ENCODE peak calls at places on chromosomes 12 and 14, in nine cellular contexts. F is H9; V is A549; M is ovary; Y is hepatocyte; C is pancreas; B is CD4-positive, alpha-beta T cell; H is stomach; Z is Peyer's patch. I is an unnamed sample. For H3K9me3, the result is how much of the 10 kb centered on the place peaks cover.

GRCh38 chr12:110224379-110225304 is 56.4 kb upstream of the ATP2A2 start:
- DNase-seq in F (no peak), V (peak), M (no peak), Y (peak), C (no peak), B (no peak), H (no peak), Z (no peak), I (no peak)

GRCh38 chr12:88752183-88752582 is 171.9 kb upstream of the KITLG start:
- DNase-seq in F (no peak), V (no peak), M (no peak), Y (peak), C (no peak), B (no peak), H (no peak), Z (no peak), I (no peak)

GRCh38 chr12:109295764-109296425 is 13.2 kb downstream of the FOXN4 start:
- DNase-seq in F (no peak), V (no peak), M (no peak), Y (no peak), C (no peak), B (no peak), H (no peak), Z (no peak), I (no peak)

GRCh38 chr12:87796961-87797516 is 232.2 kb downstream of the C12orf50 start:
- DNase-seq in F (no peak), V (no peak), M (no peak), Y (no peak), C (no peak), B (no peak), H (no peak), Z (no peak), I (no peak)

GRCh38 chr14:49408187-49408963 is 177.8 kb downstream of the RPS29 start:
- DNase-seq in F (no peak), V (no peak), M (no peak), Y (no peak), C (no peak), B (no peak), H (no peak), Z (no peak), I (no peak)

GRCh38 chr12:29241821-29242591 is 92.9 kb downstream of the FAR2 start:
- DNase-seq in F (no peak), V (no peak), M (no peak), Y (peak), C (no peak), B (no peak), H (peak), Z (no peak), I (peak)

GRCh38 chr12:53868516-53868986 is 70.1 kb upstream of the HOXC13 start:
- DNase-seq in F (no peak), V (peak), M (no peak), Y (peak), C (no peak), B (no peak), H (no peak), Z (no peak), I (no peak)

GRCh38 chr12:53328043-53328435 is 6.6 kb upstream of the AAAS start:
- DNase-seq in F (peak), V (no peak), M (no peak), Y (no peak), C (no peak), B (no peak), H (no peak), Z (no peak), I (no peak)

GRCh38 chr14:81384900-81385299 is 15.2 kb downstream of the STON2 start:
- DNase-seq in F (no peak), V (no peak), M (no peak), Y (no peak), C (no peak), B (no peak), H (no peak), Z (no peak), I (no peak)

GRCh38 chr12:120352117-120352516 is 16.8 kb downstream of the MSI1 start:
- DNase-seq in F (no peak), V (peak), M (no peak), Y (no peak), C (no peak), B (no peak), H (no peak), Z (no peak), I (no peak)

GRCh38 chr12:49674318-49674985 is 32.8 kb downstream of the FMNL3 start:
- DNase-seq in F (no peak), V (no peak), M (no peak), Y (no peak), C (no peak), B (no peak), H (no peak), Z (no peak), I (no peak)

GRCh38 chr12:6752181-6752930 is 585 bp downstream of the MLF2 start:
- DNase-seq in F (peak), V (peak), M (no peak), Y (peak), C (no peak), B (no peak), H (no peak), Z (peak), I (peak)

GRCh38 chr12:18749381-18749957 is 11.6 kb downstream of the CAPZA3 start:
- DNase-seq in F (no peak), V (no peak), M (no peak), Y (no peak), C (no peak), B (no peak), H (no peak), Z (no peak), I (no peak)

GRCh38 chr14:96940009-96940408 is 142.8 kb downstream of the VRK1 start:
- DNase-seq in F (no peak), V (no peak), M (no peak), Y (peak), C (no peak), B (no peak), H (no peak), Z (no peak), I (no peak)

GRCh38 chr12:75825686-75826085 is 205.9 kb downstream of the PHLDA1 start:
- DNase-seq in F (no peak), V (no peak), M (no peak), Y (no peak), C (no peak), B (no peak), H (no peak), Z (no peak), I (no peak)

GRCh38 chr12:46825526-46826414 is at the start of gene SLC38A4:
- DNase-seq in F (peak), V (no peak), M (no peak), Y (peak), C (peak), B (no peak), H (no peak), Z (no peak), I (peak)

GRCh38 chr12:69324797-69325466 is 23.2 kb upstream of the LYZ start:
- DNase-seq in F (no peak), V (no peak), M (no peak), Y (no peak), C (no peak), B (no peak), H (no peak), Z (no peak), I (no peak)

GRCh38 chr12:49698619-49699545 is 8.3 kb downstream of the FMNL3 start:
- DNase-seq in F (peak), V (no peak), M (no peak), Y (no peak), C (no peak), B (no peak), H (no peak), Z (peak), I (no peak)

GRCh38 chr12:120230326-120230973 is 29.5 kb upstream of the RPLP0 start:
- DNase-seq in F (peak), V (peak), M (peak), Y (peak), C (peak), B (no peak), H (peak), Z (peak), I (peak)

GRCh38 chr14:68994056-68994455 is 15.0 kb upstream of the ACTN1 start:
- DNase-seq in F (no peak), V (no peak), M (no peak), Y (no peak), C (no peak), B (no peak), H (no peak), Z (no peak), I (no peak)

GRCh38 chr12:10182662-10183061 is 3.8 kb downstream of the TMEM52B start:
- DNase-seq in F (no peak), V (peak), M (no peak), Y (peak), C (no peak), B (no peak), H (no peak), Z (no peak), I (no peak)
- H3K27ac ChIP-seq in F (no peak), V (no peak), M (no peak), Y (peak), C (no peak), B (no peak), H (no peak), Z (no peak), I (no peak)

GRCh38 chr14:29637406-29637805 is 290.2 kb downstream of the PRKD1 start:
- DNase-seq in F (no peak), V (no peak), M (peak), Y (no peak), C (peak), B (no peak), H (peak), Z (no peak), I (peak)
- H3K9me3 ChIP-seq in F (under half), V (under half), M (under half), Y (under half), C (under half), B (under half), H (under half), Z (under half), I (under half)

GRCh38 chr14:90045608-90046007 is 16.2 kb upstream of the KCNK13 start:
- DNase-seq in F (no peak), V (no peak), M (no peak), Y (no peak), C (no peak), B (no peak), H (no peak), Z (no peak), I (no peak)
- H3K27ac ChIP-seq in F (no peak), V (no peak), M (no peak), Y (no peak), C (no peak), B (no peak), H (no peak), Z (no peak), I (no peak)

DNA sequence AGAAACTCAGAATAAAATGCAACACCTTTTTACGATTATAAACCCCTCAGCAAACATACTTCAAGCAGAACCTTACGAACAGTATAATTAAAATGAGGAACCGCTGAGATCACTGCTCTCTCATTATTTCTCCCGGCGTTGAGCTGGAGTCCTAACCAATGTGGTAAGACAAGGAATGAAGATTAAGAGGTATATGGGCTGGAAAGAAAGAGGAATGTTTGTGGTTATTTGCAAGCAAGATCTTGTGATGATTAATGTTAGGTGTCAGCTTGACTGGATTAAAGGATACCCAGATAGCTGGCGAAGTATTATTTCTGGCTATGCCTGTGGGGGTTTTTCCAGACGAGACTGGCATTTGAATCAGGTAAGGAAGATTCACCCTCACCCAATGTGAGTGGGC is 10.3 kb upstream of the ZNF84 start:
- DNase-seq in F (no peak), V (no peak), M (no peak), Y (no peak), C (no peak), B (no peak), H (no peak), Z (no peak), I (no peak)
- H3K9me3 ChIP-seq in F (half or more), V (half or more), M (under half), Y (under half), C (under half), B (half or more), H (half or more), Z (under half), I (under half)

GRCh38 chr12:20442322-20442721 is 74.0 kb downstream of the PDE3A start:
- DNase-seq in F (no peak), V (no peak), M (no peak), Y (no peak), C (no peak), B (no peak), H (no peak), Z (no peak), I (no peak)

GRCh38 chr12:20444595-20445170 is 76.3 kb downstream of the PDE3A start:
- DNase-seq in F (no peak), V (no peak), M (no peak), Y (no peak), C (no peak), B (no peak), H (no peak), Z (no peak), I (no peak)

GRCh38 chr12:20443216-20443615 is 74.9 kb downstream of the PDE3A start:
- DNase-seq in F (no peak), V (no peak), M (no peak), Y (no peak), C (no peak), B (no peak), H (no peak), Z (no peak), I (no peak)

GRCh38 chr12:20445693-20446092 is 77.4 kb downstream of the PDE3A start:
- DNase-seq in F (no peak), V (no peak), M (no peak), Y (no peak), C (no peak), B (no peak), H (no peak), Z (no peak), I (no peak)

GRCh38 chr12:20443792-20444191 is 75.5 kb downstream of the PDE3A start:
- DNase-seq in F (no peak), V (no peak), M (no peak), Y (no peak), C (no peak), B (no peak), H (no peak), Z (no peak), I (no peak)
- H3K27ac ChIP-seq in F (no peak), V (no peak), M (no peak), Y (no peak), C (no peak), B (no peak), H (no peak), Z (peak), I (no peak)

GRCh38 chr14:26323781-26324363 is 274.0 kb downstream of the NOVA1 start:
- DNase-seq in F (no peak), V (no peak), M (no peak), Y (no peak), C (no peak), B (no peak), H (no peak), Z (no peak), I (no peak)

DNA sequence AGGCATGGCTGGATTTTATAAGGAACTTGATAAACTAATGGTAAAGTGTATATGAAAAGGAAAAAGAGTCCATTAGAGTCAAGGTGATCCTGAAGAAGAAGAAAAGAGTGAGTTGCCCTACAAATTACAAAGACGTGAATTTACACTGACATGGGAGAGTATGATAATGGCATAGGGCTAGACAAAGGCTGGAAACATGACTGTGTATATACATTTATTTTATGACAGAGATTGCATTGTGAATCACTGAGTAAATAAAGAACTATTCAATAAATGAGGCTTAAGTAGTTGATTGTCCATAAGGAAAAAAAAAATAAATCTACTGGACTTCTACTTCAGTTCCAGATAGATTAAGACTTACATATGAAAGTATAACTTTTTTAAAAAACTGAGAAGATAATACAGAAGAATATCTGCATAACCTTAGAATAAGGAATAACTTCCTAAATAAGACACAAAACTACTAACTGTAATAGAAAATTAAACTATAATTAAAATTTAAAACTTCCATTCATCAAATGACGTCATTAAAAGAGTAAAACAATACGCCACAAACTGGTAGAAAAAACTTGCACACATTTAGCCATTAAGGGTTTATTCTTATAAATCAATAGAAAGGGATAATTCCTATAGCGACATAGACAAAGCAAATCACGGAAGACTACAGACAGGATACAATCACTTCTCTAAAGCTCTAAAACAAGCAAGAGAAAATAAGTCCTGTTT is 278.5 kb downstream of the NOVA1 start:
- DNase-seq in F (no peak), V (no peak), M (no peak), Y (no peak), C (no peak), B (no peak), H (no peak), Z (no peak), I (no peak)
- H3K9me3 ChIP-seq in F (under half), V (under half), M (under half), Y (under half), C (under half), B (under half), H (under half), Z (under half), I (under half)

DNA sequence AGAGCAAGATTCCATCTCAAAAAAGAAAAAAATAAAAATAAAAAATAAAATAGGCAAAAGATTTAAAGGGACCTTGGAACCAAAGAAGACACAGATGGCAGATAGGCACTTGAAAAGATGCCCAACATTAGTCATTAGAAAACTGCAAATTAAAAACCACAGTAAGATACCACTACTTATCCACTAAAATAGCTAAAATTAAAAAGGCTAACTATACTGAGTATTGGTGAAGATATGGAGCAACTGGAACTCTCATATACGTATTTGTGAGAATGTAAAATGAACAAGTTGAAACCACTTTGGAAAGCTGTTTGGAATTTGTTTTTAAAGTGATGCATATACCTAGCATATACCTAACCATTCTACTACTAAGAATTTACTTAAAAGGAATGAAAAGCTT is 22.3 kb downstream of the BLTP3B start:
- DNase-seq in F (no peak), V (no peak), M (no peak), Y (no peak), C (no peak), B (no peak), H (no peak), Z (no peak), I (no peak)
- H3K27ac ChIP-seq in F (no peak), V (no peak), M (no peak), Y (no peak), C (no peak), B (no peak), H (no peak), Z (no peak), I (no peak)

GRCh38 chr12:124148481-124148880 is 146.4 kb upstream of the RFLNA start:
- DNase-seq in F (no peak), V (no peak), M (no peak), Y (no peak), C (no peak), B (no peak), H (no peak), Z (no peak), I (no peak)

GRCh38 chr12:124150176-124150575 is 144.7 kb upstream of the RFLNA start:
- DNase-seq in F (no peak), V (no peak), M (no peak), Y (no peak), C (no peak), B (no peak), H (no peak), Z (no peak), I (no peak)

GRCh38 chr12:124149287-124149686 is 145.6 kb upstream of the RFLNA start:
- DNase-seq in F (no peak), V (no peak), M (no peak), Y (no peak), C (no peak), B (no peak), H (no peak), Z (no peak), I (no peak)

GRCh38 chr12:124147030-124147429 is 147.9 kb upstream of the RFLNA start:
- DNase-seq in F (no peak), V (no peak), M (no peak), Y (no peak), C (no peak), B (no peak), H (no peak), Z (no peak), I (no peak)

DNA sequence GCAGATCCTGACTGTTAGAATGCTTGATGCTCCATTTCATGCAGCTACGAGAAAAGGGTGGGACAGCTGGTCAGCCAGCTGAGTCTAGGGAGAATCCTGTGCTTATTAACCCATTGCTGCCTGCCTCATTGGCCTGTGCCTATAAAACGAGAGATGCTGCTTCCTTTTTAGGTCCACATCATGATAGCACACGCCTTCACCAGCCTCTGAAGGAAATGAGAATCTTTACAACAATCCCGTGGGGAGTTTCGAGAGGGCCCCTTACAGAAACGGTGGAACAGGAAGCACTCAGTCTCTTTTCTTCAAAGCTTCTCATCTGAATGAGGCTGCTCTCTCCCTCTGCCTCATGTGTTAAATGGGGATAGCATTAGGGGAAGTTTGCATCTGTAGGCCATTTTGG is 147.3 kb upstream of the RFLNA start:
- DNase-seq in F (no peak), V (no peak), M (no peak), Y (no peak), C (no peak), B (no peak), H (no peak), Z (no peak), I (no peak)
- H3K9me3 ChIP-seq in F (under half), V (under half), M (under half), Y (under half), C (under half), B (under half), H (under half), Z (under half), I (under half)

DNA sequence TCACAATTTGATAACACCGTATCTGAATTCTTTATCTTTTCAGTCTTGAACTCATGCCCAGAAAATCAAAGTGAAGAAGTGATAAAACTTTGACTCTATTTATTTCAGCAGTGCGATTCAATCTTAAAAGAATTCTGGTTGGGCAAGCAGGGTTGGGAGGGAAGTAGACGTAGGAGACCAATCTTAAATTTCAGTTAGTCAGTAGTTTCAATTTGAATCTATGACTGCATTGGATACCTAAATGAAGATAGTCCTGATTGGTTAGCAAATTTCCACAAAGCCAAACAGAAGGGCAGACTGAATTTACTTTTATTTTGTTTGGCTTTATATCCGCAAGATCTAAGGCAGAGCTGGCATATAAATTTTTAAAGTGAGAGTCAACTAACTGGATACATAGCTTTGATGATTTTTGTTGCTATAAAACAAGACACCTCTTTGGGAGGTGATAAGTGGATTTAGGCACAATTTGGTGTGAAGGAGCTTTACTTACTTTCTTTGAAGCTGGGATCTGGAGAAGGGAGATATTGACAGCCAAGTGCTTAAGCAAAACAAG is 2.6 kb downstream of the ACSS3 start:
- DNase-seq in F (no peak), V (no peak), M (no peak), Y (no peak), C (no peak), B (no peak), H (no peak), Z (no peak), I (no peak)
- H3K27ac ChIP-seq in F (no peak), V (no peak), M (no peak), Y (no peak), C (no peak), B (no peak), H (peak), Z (no peak), I (peak)